ENCODE peak calls at places on chromosomes 16 and 17, in ten cellular contexts. One of them, this sample, is unnamed.

GRCh38 chr17:2137342-2138098 is 82.6 kb downstream of the HIC1 start:
- DNase-seq in ascending aorta: no peak
- DNase-seq in GM23248: peak; percentile 89
- DNase-seq in mesendoderm: peak; percentile 92
- DNase-seq in hepatocyte: peak; percentile 39
- DNase-seq in A673: peak; percentile 88
- DNase-seq in heart left ventricle: no peak
- DNase-seq in HCT116: peak; percentile 34
- DNase-seq in effector memory CD4-positive, alpha-beta T cell: no peak
- DNase-seq in CD8-positive, alpha-beta memory T cell: no peak
- DNase-seq in this sample: no peak

GRCh38 chr16:29710227-29711219 is 31.5 kb downstream of the QPRT start:
- DNase-seq in ascending aorta: no peak
- DNase-seq in GM23248: peak; percentile 89
- DNase-seq in mesendoderm: peak; percentile 88
- DNase-seq in hepatocyte: peak; percentile 83
- DNase-seq in A673: peak; percentile 76
- DNase-seq in heart left ventricle: no peak
- DNase-seq in HCT116: peak; percentile 56
- DNase-seq in effector memory CD4-positive, alpha-beta T cell: no peak
- DNase-seq in CD8-positive, alpha-beta memory T cell: no peak
- DNase-seq in this sample: no peak

GRCh38 chr17:60600490-60601431 is 768 bp downstream of the PPM1D start:
- DNase-seq in ascending aorta: peak; percentile 37
- DNase-seq in GM23248: peak; percentile 94
- DNase-seq in mesendoderm: peak; percentile 89
- DNase-seq in hepatocyte: peak; percentile 91
- DNase-seq in A673: peak; percentile 92
- DNase-seq in heart left ventricle: peak; percentile 78
- DNase-seq in HCT116: peak; percentile 84
- DNase-seq in effector memory CD4-positive, alpha-beta T cell: peak; percentile 13
- DNase-seq in CD8-positive, alpha-beta memory T cell: peak; percentile 44
- DNase-seq in this sample: peak; percentile 69

GRCh38 chr16:83561876-83562275 is 245.9 kb upstream of the HSBP1 start:
- DNase-seq in ascending aorta: no peak
- DNase-seq in GM23248: peak; percentile 48
- DNase-seq in mesendoderm: peak; percentile 35
- DNase-seq in hepatocyte: peak; percentile 25
- DNase-seq in A673: peak; percentile 21
- DNase-seq in heart left ventricle: no peak
- DNase-seq in HCT116: no peak
- DNase-seq in effector memory CD4-positive, alpha-beta T cell: no peak
- DNase-seq in CD8-positive, alpha-beta memory T cell: no peak
- DNase-seq in this sample: no peak

GRCh38 chr17:17935321-17936271 is 36.6 kb downstream of the TOM1L2 start:
- DNase-seq in ascending aorta: no peak
- DNase-seq in GM23248: peak; percentile 95
- DNase-seq in mesendoderm: peak; percentile 86
- DNase-seq in hepatocyte: peak; percentile 76
- DNase-seq in A673: no peak
- DNase-seq in heart left ventricle: no peak
- DNase-seq in HCT116: no peak
- DNase-seq in effector memory CD4-positive, alpha-beta T cell: no peak
- DNase-seq in CD8-positive, alpha-beta memory T cell: no peak
- DNase-seq in this sample: no peak

GRCh38 chr17:79192503-79193500 is 118.2 kb downstream of the ENGASE start:
- DNase-seq in ascending aorta: no peak
- DNase-seq in GM23248: peak; percentile 64
- DNase-seq in mesendoderm: peak; percentile 72
- DNase-seq in hepatocyte: peak; percentile 80
- DNase-seq in A673: peak; percentile 30
- DNase-seq in heart left ventricle: no peak
- DNase-seq in HCT116: no peak
- DNase-seq in effector memory CD4-positive, alpha-beta T cell: no peak
- DNase-seq in CD8-positive, alpha-beta memory T cell: no peak
- DNase-seq in this sample: no peak

GRCh38 chr17:61997649-61998048 is 67.4 kb downstream of the MED13 start:
- DNase-seq in ascending aorta: no peak
- DNase-seq in GM23248: peak; percentile 82
- DNase-seq in mesendoderm: no peak
- DNase-seq in hepatocyte: no peak
- DNase-seq in A673: no peak
- DNase-seq in heart left ventricle: no peak
- DNase-seq in HCT116: no peak
- DNase-seq in effector memory CD4-positive, alpha-beta T cell: no peak
- DNase-seq in CD8-positive, alpha-beta memory T cell: no peak
- DNase-seq in this sample: no peak

GRCh38 chr16:87608400-87608985 is 6.2 kb downstream of the JPH3 start:
- DNase-seq in ascending aorta: no peak
- DNase-seq in GM23248: peak; percentile 74
- DNase-seq in mesendoderm: peak; percentile 75
- DNase-seq in hepatocyte: peak; percentile 88
- DNase-seq in A673: peak; percentile 55
- DNase-seq in heart left ventricle: peak; percentile 59
- DNase-seq in HCT116: no peak
- DNase-seq in effector memory CD4-positive, alpha-beta T cell: no peak
- DNase-seq in CD8-positive, alpha-beta memory T cell: peak; percentile 25
- DNase-seq in this sample: peak; percentile 65

GRCh38 chr17:31731119-31731518 is 127.9 kb downstream of the COPRS start:
- DNase-seq in ascending aorta: no peak
- DNase-seq in GM23248: no peak
- DNase-seq in mesendoderm: no peak
- DNase-seq in hepatocyte: no peak
- DNase-seq in A673: no peak
- DNase-seq in heart left ventricle: no peak
- DNase-seq in HCT116: no peak
- DNase-seq in effector memory CD4-positive, alpha-beta T cell: no peak
- DNase-seq in CD8-positive, alpha-beta memory T cell: no peak
- DNase-seq in this sample: no peak

GRCh38 chr16:5885521-5885920 is 787.9 kb upstream of the EEF2KMT start:
- DNase-seq in ascending aorta: no peak
- DNase-seq in GM23248: no peak
- DNase-seq in mesendoderm: no peak
- DNase-seq in hepatocyte: no peak
- DNase-seq in A673: no peak
- DNase-seq in heart left ventricle: no peak
- DNase-seq in HCT116: no peak
- DNase-seq in effector memory CD4-positive, alpha-beta T cell: no peak
- DNase-seq in CD8-positive, alpha-beta memory T cell: no peak
- DNase-seq in this sample: no peak
- H3K4me3 ChIP-seq in ascending aorta: no peak overlapping the region
- H3K4me3 ChIP-seq in GM23248: no peak overlapping the region
- H3K4me3 ChIP-seq in mesendoderm: no peak overlapping the region
- H3K4me3 ChIP-seq in hepatocyte: no peak overlapping the region
- H3K4me3 ChIP-seq in A673: no peak overlapping the region
- H3K4me3 ChIP-seq in heart left ventricle: no peak overlapping the region
- H3K4me3 ChIP-seq in HCT116: no peak overlapping the region
- H3K4me3 ChIP-seq in effector memory CD4-positive, alpha-beta T cell: no peak overlapping the region
- H3K4me3 ChIP-seq in CD8-positive, alpha-beta memory T cell: no peak overlapping the region
- H3K4me3 ChIP-seq in this sample: no peak overlapping the region

GRCh38 chr16:70685938-70686375 is at the start of gene MTSS2:
- DNase-seq in ascending aorta: no peak
- DNase-seq in GM23248: peak; percentile 95
- DNase-seq in mesendoderm: peak; percentile 84
- DNase-seq in hepatocyte: peak; percentile 95
- DNase-seq in A673: peak; percentile 91
- DNase-seq in heart left ventricle: peak; percentile 90
- DNase-seq in HCT116: peak; percentile 35
- DNase-seq in effector memory CD4-positive, alpha-beta T cell: no peak
- DNase-seq in CD8-positive, alpha-beta memory T cell: no peak
- DNase-seq in this sample: peak; percentile 95

GRCh38 chr16:70684146-70685060 is 1.4 kb downstream of the MTSS2 start:
- DNase-seq in ascending aorta: no peak
- DNase-seq in GM23248: peak; percentile 51
- DNase-seq in mesendoderm: no peak
- DNase-seq in hepatocyte: no peak
- DNase-seq in A673: no peak
- DNase-seq in heart left ventricle: no peak
- DNase-seq in HCT116: no peak
- DNase-seq in effector memory CD4-positive, alpha-beta T cell: no peak
- DNase-seq in CD8-positive, alpha-beta memory T cell: no peak
- DNase-seq in this sample: peak; percentile 80

GRCh38 chr16:70686376-70687171 is 721 bp upstream of the MTSS2 start:
- DNase-seq in ascending aorta: no peak
- DNase-seq in GM23248: no peak
- DNase-seq in mesendoderm: no peak
- DNase-seq in hepatocyte: no peak
- DNase-seq in A673: no peak
- DNase-seq in heart left ventricle: no peak
- DNase-seq in HCT116: no peak
- DNase-seq in effector memory CD4-positive, alpha-beta T cell: no peak
- DNase-seq in CD8-positive, alpha-beta memory T cell: no peak
- DNase-seq in this sample: peak; percentile 63

GRCh38 chr16:70687172-70687531 is 1.3 kb upstream of the MTSS2 start:
- DNase-seq in ascending aorta: no peak
- DNase-seq in GM23248: no peak
- DNase-seq in mesendoderm: no peak
- DNase-seq in hepatocyte: no peak
- DNase-seq in A673: no peak
- DNase-seq in heart left ventricle: no peak
- DNase-seq in HCT116: no peak
- DNase-seq in effector memory CD4-positive, alpha-beta T cell: no peak
- DNase-seq in CD8-positive, alpha-beta memory T cell: no peak
- DNase-seq in this sample: peak; percentile 37

DNA sequence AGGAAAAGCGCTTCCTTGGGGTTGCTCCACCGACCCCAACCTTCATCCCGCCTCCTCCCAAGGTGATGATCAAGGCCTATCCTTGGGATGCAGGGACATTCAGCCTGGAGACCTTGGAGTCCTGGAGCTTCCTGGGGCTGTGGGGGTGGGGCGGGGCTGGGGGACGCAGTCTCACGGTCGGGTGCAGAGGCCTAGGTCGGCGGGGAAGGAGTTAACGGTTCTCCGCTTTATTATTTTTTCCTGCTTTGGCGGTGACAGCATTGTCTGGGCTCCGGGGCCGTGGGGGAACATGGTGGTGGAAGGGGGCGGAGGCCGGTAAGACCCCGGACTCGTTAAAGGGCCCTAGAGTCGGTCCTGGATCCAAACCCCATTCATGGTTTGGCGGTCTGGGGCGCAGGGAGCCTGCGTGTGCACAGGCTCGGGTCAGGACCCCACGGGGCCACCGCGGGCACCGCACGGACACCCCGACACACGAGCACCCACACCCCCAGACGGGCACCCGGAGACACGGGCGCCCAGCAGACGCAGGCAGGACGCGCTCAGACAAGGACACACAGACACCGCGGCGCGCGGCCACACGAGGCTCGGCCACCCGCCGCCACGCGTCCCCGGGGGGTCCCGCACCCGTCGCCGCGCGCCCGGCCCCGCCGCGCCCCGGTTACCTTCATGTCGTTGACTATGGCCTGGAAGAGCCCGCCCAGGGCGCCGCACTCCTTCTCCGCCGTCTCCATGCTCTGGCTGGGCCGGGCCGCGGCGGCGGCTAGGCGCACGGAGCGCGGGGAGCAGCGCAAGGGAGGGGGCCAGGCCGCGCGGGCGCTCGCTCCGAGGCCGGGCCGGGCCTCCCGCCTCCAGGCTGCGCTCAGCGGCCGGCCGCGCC is 554 bp downstream of the MTSS2 start:
- DNase-seq in ascending aorta: no peak
- DNase-seq in GM23248: peak; percentile 44
- DNase-seq in mesendoderm: peak; percentile 28
- DNase-seq in hepatocyte: no peak
- DNase-seq in A673: peak; percentile 42
- DNase-seq in heart left ventricle: no peak
- DNase-seq in HCT116: no peak
- DNase-seq in effector memory CD4-positive, alpha-beta T cell: no peak
- DNase-seq in CD8-positive, alpha-beta memory T cell: no peak
- DNase-seq in this sample: peak; percentile 77
- H3K27ac ChIP-seq in ascending aorta: peak overlapping the region; percentile 74
- H3K27ac ChIP-seq in GM23248: peak overlapping the region; percentile 59
- H3K27ac ChIP-seq in mesendoderm: peak overlapping the region; percentile 40
- H3K27ac ChIP-seq in hepatocyte: peak overlapping the region; percentile 63
- H3K27ac ChIP-seq in A673: peak overlapping the region; percentile 80
- H3K27ac ChIP-seq in heart left ventricle: peak overlapping the region; percentile 89
- H3K27ac ChIP-seq in HCT116: peak overlapping the region; percentile 78
- H3K27ac ChIP-seq in effector memory CD4-positive, alpha-beta T cell: no peak overlapping the region
- H3K27ac ChIP-seq in CD8-positive, alpha-beta memory T cell: no peak overlapping the region
- H3K27ac ChIP-seq in this sample: peak overlapping the region; percentile 65

GRCh38 chr17:81388612-81389367 is 6.5 kb upstream of the BAHCC1 start:
- DNase-seq in ascending aorta: no peak
- DNase-seq in GM23248: no peak
- DNase-seq in mesendoderm: peak; percentile 89
- DNase-seq in hepatocyte: no peak
- DNase-seq in A673: no peak
- DNase-seq in heart left ventricle: no peak
- DNase-seq in HCT116: no peak
- DNase-seq in effector memory CD4-positive, alpha-beta T cell: no peak
- DNase-seq in CD8-positive, alpha-beta memory T cell: no peak
- DNase-seq in this sample: peak; percentile 72
- H3K27me3 ChIP-seq in ascending aorta: no peaks in the 10 kb centered on the region
- H3K27me3 ChIP-seq in GM23248: no peaks in the 10 kb centered on the region
- H3K27me3 ChIP-seq in mesendoderm: peaks cover 7% of the 10 kb centered on the region
- H3K27me3 ChIP-seq in hepatocyte: no peaks in the 10 kb centered on the region
- H3K27me3 ChIP-seq in A673: no peaks in the 10 kb centered on the region
- H3K27me3 ChIP-seq in heart left ventricle: no peaks in the 10 kb centered on the region
- H3K27me3 ChIP-seq in HCT116: no peaks in the 10 kb centered on the region
- H3K27me3 ChIP-seq in effector memory CD4-positive, alpha-beta T cell: peaks cover 51% of the 10 kb centered on the region
- H3K27me3 ChIP-seq in CD8-positive, alpha-beta memory T cell: peaks cover 55% of the 10 kb centered on the region
- H3K27me3 ChIP-seq in this sample: no peaks in the 10 kb centered on the region

GRCh38 chr17:75411328-75412067 is 6.0 kb upstream of the GRB2 start:
- DNase-seq in ascending aorta: no peak
- DNase-seq in GM23248: no peak
- DNase-seq in mesendoderm: no peak
- DNase-seq in hepatocyte: no peak
- DNase-seq in A673: no peak
- DNase-seq in heart left ventricle: no peak
- DNase-seq in HCT116: no peak
- DNase-seq in effector memory CD4-positive, alpha-beta T cell: no peak
- DNase-seq in CD8-positive, alpha-beta memory T cell: no peak
- DNase-seq in this sample: no peak

GRCh38 chr17:75416006-75416405 is 10.5 kb upstream of the GRB2 start:
- DNase-seq in ascending aorta: no peak
- DNase-seq in GM23248: no peak
- DNase-seq in mesendoderm: no peak
- DNase-seq in hepatocyte: no peak
- DNase-seq in A673: no peak
- DNase-seq in heart left ventricle: no peak
- DNase-seq in HCT116: no peak
- DNase-seq in effector memory CD4-positive, alpha-beta T cell: no peak
- DNase-seq in CD8-positive, alpha-beta memory T cell: no peak
- DNase-seq in this sample: no peak

GRCh38 chr17:75414488-75414887 is 9.0 kb upstream of the GRB2 start:
- DNase-seq in ascending aorta: no peak
- DNase-seq in GM23248: no peak
- DNase-seq in mesendoderm: no peak
- DNase-seq in hepatocyte: no peak
- DNase-seq in A673: no peak
- DNase-seq in heart left ventricle: no peak
- DNase-seq in HCT116: no peak
- DNase-seq in effector memory CD4-positive, alpha-beta T cell: no peak
- DNase-seq in CD8-positive, alpha-beta memory T cell: no peak
- DNase-seq in this sample: no peak

GRCh38 chr17:75410141-75410540 is 4.7 kb upstream of the GRB2 start:
- DNase-seq in ascending aorta: no peak
- DNase-seq in GM23248: no peak
- DNase-seq in mesendoderm: no peak
- DNase-seq in hepatocyte: no peak
- DNase-seq in A673: no peak
- DNase-seq in heart left ventricle: no peak
- DNase-seq in HCT116: no peak
- DNase-seq in effector memory CD4-positive, alpha-beta T cell: no peak
- DNase-seq in CD8-positive, alpha-beta memory T cell: no peak
- DNase-seq in this sample: no peak

GRCh38 chr17:75412455-75413317 is 7.2 kb upstream of the GRB2 start:
- DNase-seq in ascending aorta: no peak
- DNase-seq in GM23248: peak; percentile 78
- DNase-seq in mesendoderm: peak; percentile 86
- DNase-seq in hepatocyte: peak; percentile 78
- DNase-seq in A673: peak; percentile 84
- DNase-seq in heart left ventricle: peak; percentile 39
- DNase-seq in HCT116: peak; percentile 75
- DNase-seq in effector memory CD4-positive, alpha-beta T cell: peak; percentile 56
- DNase-seq in CD8-positive, alpha-beta memory T cell: peak; percentile 37
- DNase-seq in this sample: peak; percentile 39
- H3K4me3 ChIP-seq in ascending aorta: peak overlapping the region; percentile 35
- H3K4me3 ChIP-seq in GM23248: peak overlapping the region; percentile 53
- H3K4me3 ChIP-seq in mesendoderm: no peak overlapping the region
- H3K4me3 ChIP-seq in hepatocyte: no peak overlapping the region
- H3K4me3 ChIP-seq in A673: no peak overlapping the region
- H3K4me3 ChIP-seq in heart left ventricle: no peak overlapping the region
- H3K4me3 ChIP-seq in HCT116: peak overlapping the region; percentile 12
- H3K4me3 ChIP-seq in effector memory CD4-positive, alpha-beta T cell: no peak overlapping the region
- H3K4me3 ChIP-seq in CD8-positive, alpha-beta memory T cell: no peak overlapping the region
- H3K4me3 ChIP-seq in this sample: no peak overlapping the region